ENCODE peak calls at places on chromosome 7, in ten cellular contexts. O is IMR-90, T is MM.1S, Z is SK-N-SH, R is hepatocyte, I is GM12878, C is HCT116, E is OCI-LY7, K is GM23248, L is neural progenitor cell. V is an unnamed sample.

GRCh38 chr7:18590744-18591340 is 95.3 kb downstream of the HDAC9 start:
- DNase-seq in O (peak; percentile 67), T (peak; percentile 38), Z (peak; percentile 62), R (peak; percentile 46), I (no peak), C (peak; percentile 27), E (peak; percentile 43), K (peak; percentile 74), L (peak; percentile 28), V (no peak)

GRCh38 chr7:108335264-108335918 is 120.8 kb downstream of the NRCAM start:
- DNase-seq in O (no peak), T (peak; percentile 14), Z (peak; percentile 30), R (peak; percentile 67), I (no peak), C (no peak), E (no peak), K (peak; percentile 16), L (no peak), V (no peak)

GRCh38 chr7:25386311-25386744 is 158.0 kb upstream of the NPVF start:
- DNase-seq in O (no peak), T (no peak), Z (no peak), R (no peak), I (no peak), C (no peak), E (no peak), K (no peak), L (no peak), V (no peak)

GRCh38 chr7:101927389-101928306 is 110.2 kb downstream of the CUX1 start:
- DNase-seq in O (no peak), T (no peak), Z (no peak), R (no peak), I (no peak), C (no peak), E (no peak), K (no peak), L (no peak), V (no peak)

GRCh38 chr7:82562716-82563404 is 119.3 kb upstream of the CACNA2D1 start:
- DNase-seq in O (peak; percentile 76), T (no peak), Z (no peak), R (no peak), I (no peak), C (no peak), E (no peak), K (peak; percentile 71), L (no peak), V (no peak)

GRCh38 chr7:26199301-26200112 is 1.0 kb downstream of the HNRNPA2B1 start:
- DNase-seq in O (peak; percentile 54), T (peak; percentile 45), Z (peak; percentile 61), R (peak; percentile 77), I (no peak), C (no peak), E (peak; percentile 73), K (peak; percentile 77), L (peak; percentile 86), V (no peak)

GRCh38 chr7:150828384-150828783 is 23.9 kb upstream of the AOC1 start:
- DNase-seq in O (no peak), T (no peak), Z (no peak), R (no peak), I (no peak), C (no peak), E (no peak), K (no peak), L (no peak), V (no peak)

GRCh38 chr7:74479961-74480829 is 26.5 kb downstream of the GTF2IRD1 start:
- DNase-seq in O (peak; percentile 93), T (no peak), Z (peak; percentile 95), R (peak; percentile 84), I (no peak), C (no peak), E (no peak), K (peak; percentile 98), L (peak; percentile 95), V (peak; percentile 81)

GRCh38 chr7:30468791-30469190 is 9.8 kb downstream of the NOD1 start:
- DNase-seq in O (peak; percentile 41), T (no peak), Z (no peak), R (peak; percentile 51), I (no peak), C (no peak), E (no peak), K (peak; percentile 77), L (no peak), V (no peak)

GRCh38 chr7:113100091-113100723 is 13.6 kb upstream of the GPR85 start:
- DNase-seq in O (peak; percentile 44), T (no peak), Z (peak; percentile 49), R (peak; percentile 73), I (no peak), C (no peak), E (no peak), K (peak; percentile 62), L (no peak), V (no peak)

GRCh38 chr7:80414331-80414730 is 97.5 kb downstream of the GNAT3 start:
- DNase-seq in O (no peak), T (no peak), Z (no peak), R (no peak), I (no peak), C (no peak), E (no peak), K (no peak), L (no peak), V (no peak)

GRCh38 chr7:129210256-129210988 is 14.4 kb upstream of the AHCYL2 start:
- DNase-seq in O (peak; percentile 44), T (peak; percentile 81), Z (peak; percentile 94), R (peak; percentile 81), I (no peak), C (no peak), E (peak; percentile 74), K (peak; percentile 76), L (peak; percentile 76), V (peak; percentile 85)

GRCh38 chr7:149103424-149103823 is 12.9 kb upstream of the ZNF786 start:
- DNase-seq in O (no peak), T (no peak), Z (no peak), R (no peak), I (no peak), C (no peak), E (no peak), K (no peak), L (no peak), V (peak; percentile 36)

GRCh38 chr7:15652776-15653290 is 33.6 kb downstream of the MEOX2 start:
- DNase-seq in O (no peak), T (no peak), Z (no peak), R (peak; percentile 8), I (no peak), C (no peak), E (no peak), K (no peak), L (no peak), V (no peak)

GRCh38 chr7:146129296-146129695 is 12.7 kb downstream of the CNTNAP2 start:
- DNase-seq in O (no peak), T (no peak), Z (no peak), R (no peak), I (no peak), C (no peak), E (no peak), K (no peak), L (peak; percentile 30), V (no peak)

GRCh38 chr7:130420943-130421578 is 19.8 kb downstream of the CEP41 start:
- DNase-seq in O (peak; percentile 28), T (no peak), Z (no peak), R (no peak), I (no peak), C (no peak), E (no peak), K (peak; percentile 59), L (no peak), V (no peak)

GRCh38 chr7:130418306-130418705 is 22.5 kb downstream of the CEP41 start:
- DNase-seq in O (peak; percentile 30), T (no peak), Z (no peak), R (no peak), I (no peak), C (no peak), E (no peak), K (no peak), L (no peak), V (no peak)

GRCh38 chr7:130419652-130420051 is 21.2 kb downstream of the CEP41 start:
- DNase-seq in O (peak; percentile 6), T (no peak), Z (no peak), R (peak; percentile 39), I (no peak), C (no peak), E (no peak), K (no peak), L (no peak), V (no peak)

GRCh38 chr7:130423636-130424035 is 17.2 kb downstream of the CEP41 start:
- DNase-seq in O (no peak), T (no peak), Z (no peak), R (no peak), I (no peak), C (no peak), E (no peak), K (no peak), L (no peak), V (no peak)

DNA sequence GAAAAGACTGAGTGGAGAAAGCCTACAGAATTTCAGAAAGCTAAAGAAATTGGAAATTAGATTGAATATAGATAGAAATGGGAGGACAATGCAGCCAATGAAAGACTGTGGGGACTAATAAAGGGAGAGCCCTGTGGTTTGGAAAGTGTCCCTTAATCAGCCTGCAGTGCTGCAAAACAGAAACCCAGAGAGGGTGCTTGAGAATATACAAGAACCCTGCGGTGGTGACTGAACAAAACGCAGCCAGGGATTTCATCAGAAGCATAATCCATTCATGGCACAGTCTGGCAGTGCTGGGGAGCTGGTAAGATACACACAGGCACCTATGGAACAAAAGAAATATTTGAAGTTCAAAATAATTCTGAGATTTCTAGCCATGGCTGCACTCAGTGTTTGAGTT is 19.1 kb downstream of the CEP41 start:
- DNase-seq in O (peak; percentile 37), T (peak; percentile 36), Z (no peak), R (no peak), I (no peak), C (no peak), E (no peak), K (peak; percentile 67), L (peak; percentile 48), V (no peak)
- H2AFZ ChIP-seq in O (no peak overlapping the region), T (no peak overlapping the region), Z (no peak overlapping the region), R (peak overlapping the region; percentile 15), I (no peak overlapping the region), C (no peak overlapping the region), E (no peak overlapping the region), K (peak overlapping the region; percentile 3), L (no peak overlapping the region), V (no peak overlapping the region)

GRCh38 chr7:8433477-8434289 is at the start of gene NXPH1:
- DNase-seq in O (no peak), T (peak; percentile 18), Z (peak; percentile 97), R (peak; percentile 78), I (no peak), C (no peak), E (no peak), K (peak; percentile 27), L (peak; percentile 88), V (peak; percentile 63)
- H2AFZ ChIP-seq in O (peak within 1 kb of the TSS; percentile 33), T (no peak within 1 kb of the TSS), Z (no peak within 1 kb of the TSS), R (no peak within 1 kb of the TSS), I (no peak within 1 kb of the TSS), C (no peak within 1 kb of the TSS), E (no peak within 1 kb of the TSS), K (no peak within 1 kb of the TSS), L (peak within 1 kb of the TSS; percentile 1), V (no peak within 1 kb of the TSS)

GRCh38 chr7:156984209-156984891 is 26.1 kb downstream of the MNX1 start:
- DNase-seq in O (peak; percentile 28), T (no peak), Z (peak; percentile 4), R (no peak), I (no peak), C (no peak), E (no peak), K (peak; percentile 89), L (no peak), V (no peak)
- H2AFZ ChIP-seq in O (no peak overlapping the region), T (no peak overlapping the region), Z (no peak overlapping the region), R (no peak overlapping the region), I (no peak overlapping the region), C (no peak overlapping the region), E (no peak overlapping the region), K (peak overlapping the region; percentile 62), L (no peak overlapping the region), V (no peak overlapping the region)

GRCh38 chr7:1040790-1041189 is 3.6 kb upstream of the GPR146 start:
- DNase-seq in O (peak; percentile 76), T (no peak), Z (peak; percentile 91), R (peak; percentile 74), I (no peak), C (no peak), E (no peak), K (peak; percentile 81), L (peak; percentile 72), V (no peak)
- H2AFZ ChIP-seq in O (peak overlapping the region; percentile 81), T (no peak overlapping the region), Z (no peak overlapping the region), R (no peak overlapping the region), I (no peak overlapping the region), C (no peak overlapping the region), E (no peak overlapping the region), K (peak overlapping the region; percentile 52), L (no peak overlapping the region), V (no peak overlapping the region)